ENCODE peak calls at places on chromosomes 3 and 15, in nine cellular contexts. N is right atrium auricular region, G is natural killer cell, B is mammary epithelial cell, X is PC-9, W is nephron progenitor cell, E is cardiac fibroblast, H is AG04450, L is esophagus muscularis mucosa. P is an unnamed sample.

GRCh38 chr15:78129098-78130011 is 1.9 kb downstream of the CIB2 start:
- DNase-seq in N (no peak), G (no peak), B (no peak), X (peak), W (peak), E (no peak), H (no peak), L (no peak), P (no peak)

GRCh38 chr3:66593978-66594377 is 93.2 kb upstream of the LRIG1 start:
- DNase-seq in N (no peak), G (no peak), B (peak), X (no peak), W (no peak), E (peak), H (peak), L (no peak), P (no peak)

GRCh38 chr15:60804986-60805949 is 326.3 kb upstream of the ICE2 start:
- DNase-seq in N (peak), G (no peak), B (peak), X (peak), W (no peak), E (peak), H (no peak), L (peak), P (no peak)

GRCh38 chr3:113499081-113499480 is 15.9 kb downstream of the SPICE1 start:
- DNase-seq in N (no peak), G (no peak), B (no peak), X (no peak), W (no peak), E (peak), H (no peak), L (no peak), P (no peak)

GRCh38 chr3:128824132-128824850 is 55.1 kb upstream of the ACAD9 start:
- DNase-seq in N (no peak), G (no peak), B (no peak), X (no peak), W (no peak), E (no peak), H (no peak), L (no peak), P (no peak)

GRCh38 chr3:9172851-9173320 is 76.6 kb downstream of the SRGAP3 start:
- DNase-seq in N (no peak), G (no peak), B (peak), X (no peak), W (no peak), E (no peak), H (no peak), L (no peak), P (no peak)

GRCh38 chr3:45596290-45596791 is 1.8 kb downstream of the LIMD1 start:
- DNase-seq in N (no peak), G (no peak), B (no peak), X (no peak), W (no peak), E (no peak), H (no peak), L (no peak), P (no peak)

GRCh38 chr3:133883657-133884546 is 11.8 kb downstream of the RAB6B start:
- DNase-seq in N (peak), G (no peak), B (no peak), X (no peak), W (no peak), E (no peak), H (no peak), L (peak), P (peak)

GRCh38 chr15:86850939-86851338 is 771.3 kb downstream of the AGBL1 start:
- DNase-seq in N (no peak), G (no peak), B (no peak), X (no peak), W (no peak), E (no peak), H (no peak), L (no peak), P (no peak)

GRCh38 chr3:127780536-127781400 is 41.5 kb downstream of the MGLL start:
- DNase-seq in N (no peak), G (no peak), B (no peak), X (no peak), W (no peak), E (peak), H (no peak), L (no peak), P (no peak)

GRCh38 chr15:48682949-48683651 is 37.6 kb upstream of the FBN1 start:
- DNase-seq in N (peak), G (no peak), B (peak), X (peak), W (no peak), E (peak), H (no peak), L (no peak), P (no peak)

GRCh38 chr15:62068071-62068786 is 1.5 kb downstream of the C2CD4A start:
- DNase-seq in N (no peak), G (peak), B (peak), X (peak), W (peak), E (peak), H (no peak), L (no peak), P (no peak)

GRCh38 chr15:40240619-40241304 is 1.9 kb downstream of the PAK6 start:
- DNase-seq in N (peak), G (no peak), B (peak), X (no peak), W (no peak), E (no peak), H (no peak), L (no peak), P (peak)

GRCh38 chr3:86416334-86416733 is 574.6 kb downstream of the VGLL3 start:
- DNase-seq in N (no peak), G (no peak), B (peak), X (peak), W (no peak), E (no peak), H (no peak), L (no peak), P (no peak)

GRCh38 chr3:39780352-39780751 is 29.1 kb upstream of the MYRIP start:
- DNase-seq in N (no peak), G (no peak), B (no peak), X (no peak), W (no peak), E (no peak), H (no peak), L (no peak), P (no peak)

GRCh38 chr3:169699070-169699469 is 35.6 kb upstream of the MECOM start:
- DNase-seq in N (no peak), G (no peak), B (no peak), X (no peak), W (no peak), E (peak), H (no peak), L (no peak), P (no peak)

GRCh38 chr3:101249512-101249911 is 70.9 kb downstream of the IMPG2 start:
- DNase-seq in N (no peak), G (no peak), B (no peak), X (no peak), W (no peak), E (peak), H (no peak), L (no peak), P (no peak)

GRCh38 chr15:63018639-63019038 is 23.9 kb upstream of the TPM1 start:
- DNase-seq in N (no peak), G (no peak), B (peak), X (no peak), W (no peak), E (peak), H (no peak), L (no peak), P (no peak)

GRCh38 chr3:20564966-20565365 is 379.0 kb upstream of the SGO1 start:
- DNase-seq in N (no peak), G (no peak), B (no peak), X (no peak), W (no peak), E (peak), H (no peak), L (no peak), P (no peak)

GRCh38 chr3:159635047-159635641 is 353.5 kb upstream of the IL12A start:
- DNase-seq in N (no peak), G (no peak), B (peak), X (peak), W (no peak), E (peak), H (no peak), L (no peak), P (no peak)

GRCh38 chr3:177928156-177928555 is 608.1 kb upstream of the KCNMB2 start:
- DNase-seq in N (no peak), G (no peak), B (peak), X (no peak), W (no peak), E (peak), H (no peak), L (no peak), P (no peak)

GRCh38 chr3:16286161-16286560 is 21.1 kb downstream of the OXNAD1 start:
- DNase-seq in N (no peak), G (peak), B (peak), X (no peak), W (no peak), E (no peak), H (no peak), L (no peak), P (no peak)

GRCh38 chr3:157078131-157078835 is 81.7 kb downstream of the CCNL1 start:
- DNase-seq in N (no peak), G (no peak), B (no peak), X (no peak), W (no peak), E (no peak), H (no peak), L (no peak), P (no peak)

GRCh38 chr15:25242166-25242879 is 196.5 kb downstream of the UBE3A start:
- DNase-seq in N (peak), G (peak), B (no peak), X (no peak), W (no peak), E (no peak), H (no peak), L (no peak), P (peak)

GRCh38 chr15:91885714-91886265 is 32.3 kb downstream of the SLCO3A1 start:
- DNase-seq in N (no peak), G (no peak), B (no peak), X (no peak), W (no peak), E (no peak), H (no peak), L (no peak), P (no peak)

GRCh38 chr15:101570238-101570637 is 80.7 kb upstream of the PCSK6 start:
- DNase-seq in N (no peak), G (no peak), B (peak), X (no peak), W (no peak), E (peak), H (no peak), L (no peak), P (no peak)

GRCh38 chr3:126926684-126927404 is 56.1 kb upstream of the PLXNA1 start:
- DNase-seq in N (peak), G (no peak), B (peak), X (no peak), W (no peak), E (peak), H (peak), L (no peak), P (no peak)

GRCh38 chr3:142270407-142270806 is 45.0 kb upstream of the GK5 start:
- DNase-seq in N (no peak), G (peak), B (no peak), X (no peak), W (no peak), E (no peak), H (no peak), L (no peak), P (no peak)
- TF ChIP-seq CTCF in N (no peak), G (no peak), B (no peak), X (no peak), W (no peak), E (no peak), H (no peak), L (no peak), P (no peak)

DNA sequence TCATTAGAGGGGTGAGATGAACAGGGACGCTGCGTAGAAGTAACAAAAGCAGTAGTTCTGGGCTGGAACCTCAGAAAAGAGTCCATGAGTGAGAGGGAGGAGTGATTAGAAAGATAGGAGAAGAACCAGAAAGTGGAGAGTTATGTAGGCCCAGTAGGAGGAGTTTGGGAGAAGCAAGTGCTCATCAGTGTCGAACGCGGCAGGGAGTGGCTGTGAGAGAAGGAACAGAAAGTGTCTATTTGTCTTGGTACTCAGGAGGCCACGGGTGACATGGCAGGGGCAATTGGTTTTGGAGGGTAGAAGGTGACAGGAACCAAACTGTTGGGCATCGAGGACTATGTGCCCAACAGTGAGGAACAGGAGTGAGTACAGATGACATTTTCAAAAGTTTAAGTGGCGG is 1.3 kb upstream of the INSYN1 start:
- DNase-seq in N (no peak), G (no peak), B (no peak), X (no peak), W (no peak), E (no peak), H (no peak), L (no peak), P (no peak)
- TF ChIP-seq CTCF in N (no peak), G (no peak), B (no peak), X (no peak), W (no peak), E (no peak), H (no peak), L (no peak), P (no peak)

GRCh38 chr3:4722103-4722502 is 229.0 kb downstream of the ITPR1 start:
- DNase-seq in N (no peak), G (no peak), B (peak), X (peak), W (no peak), E (peak), H (no peak), L (no peak), P (no peak)
- TF ChIP-seq CTCF in N (peak), G (peak), B (peak), X (peak), W (no peak), E (peak), H (peak), L (peak), P (peak)

GRCh38 chr15:66833803-66834202 is 131.8 kb downstream of the SMAD6 start:
- DNase-seq in N (no peak), G (no peak), B (no peak), X (no peak), W (no peak), E (no peak), H (no peak), L (no peak), P (no peak)
- TF ChIP-seq CTCF in N (no peak), G (no peak), B (no peak), X (no peak), W (no peak), E (no peak), H (no peak), L (no peak), P (no peak)

GRCh38 chr3:132225664-132226063 is 91.5 kb upstream of the ACP3 start:
- DNase-seq in N (no peak), G (no peak), B (peak), X (no peak), W (no peak), E (peak), H (no peak), L (no peak), P (no peak)
- TF ChIP-seq CTCF in N (no peak), G (no peak), B (no peak), X (no peak), W (no peak), E (no peak), H (no peak), L (no peak), P (no peak)

GRCh38 chr15:71103102-71103676 is 12.1 kb upstream of the THSD4 start:
- DNase-seq in N (peak), G (no peak), B (peak), X (no peak), W (no peak), E (peak), H (no peak), L (no peak), P (no peak)
- TF ChIP-seq CTCF in N (peak), G (no peak), B (peak), X (peak), W (no peak), E (peak), H (peak), L (no peak), P (peak)

P was measured in osteocyte.